ENCODE peak calls at places on chromosomes 11 and 22, in five cellular contexts. G, Y, Z, W and I are unnamed samples.

GRCh38 chr22:49215840-49216239 is 611.8 kb downstream of the BRD1 start:
- DNase-seq in G (no peak), Y (no peak), Z (no peak), W (no peak), I (no peak)

GRCh38 chr22:30872282-30873041 is 96.1 kb downstream of the MORC2 start:
- DNase-seq in G (no peak), Y (no peak), Z (no peak), W (no peak), I (no peak)

GRCh38 chr22:48823941-48824340 is 1003.7 kb downstream of the BRD1 start:
- DNase-seq in G (no peak), Y (no peak), Z (no peak), W (no peak), I (no peak)

GRCh38 chr11:117459979-117460300 is 132.3 kb downstream of the CEP164 start:
- DNase-seq in G (no peak), Y (no peak), Z (peak; percentile 63), W (no peak), I (no peak)

GRCh38 chr11:27234043-27234668 is 128.9 kb downstream of the CCDC34 start:
- DNase-seq in G (peak; percentile 80), Y (peak; percentile 80), Z (peak; percentile 63), W (peak; percentile 91), I (peak; percentile 100)

GRCh38 chr22:46612341-46612903 is 7.8 kb upstream of the GRAMD4 start:
- DNase-seq in G (no peak), Y (no peak), Z (no peak), W (no peak), I (no peak)

GRCh38 chr11:2540521-2541320 is 95.9 kb downstream of the KCNQ1 start:
- DNase-seq in G (no peak), Y (no peak), Z (no peak), W (no peak), I (no peak)

GRCh38 chr11:57313071-57313787 is 11.5 kb downstream of the TNKS1BP1 start:
- DNase-seq in G (no peak), Y (no peak), Z (no peak), W (no peak), I (no peak)

GRCh38 chr11:20156876-20157613 is 3.2 kb downstream of the DBX1 start:
- DNase-seq in G (no peak), Y (no peak), Z (no peak), W (no peak), I (no peak)

GRCh38 chr22:20180245-20180630 is 29.4 kb upstream of the CCDC188 start:
- DNase-seq in G (no peak), Y (no peak), Z (peak; percentile 38), W (no peak), I (no peak)
- TF ChIP-seq CTCF in G (peak; percentile 27), Y (no peak), Z (peak; percentile 55), W (peak; percentile 33), I (peak; percentile 35)

DNA sequence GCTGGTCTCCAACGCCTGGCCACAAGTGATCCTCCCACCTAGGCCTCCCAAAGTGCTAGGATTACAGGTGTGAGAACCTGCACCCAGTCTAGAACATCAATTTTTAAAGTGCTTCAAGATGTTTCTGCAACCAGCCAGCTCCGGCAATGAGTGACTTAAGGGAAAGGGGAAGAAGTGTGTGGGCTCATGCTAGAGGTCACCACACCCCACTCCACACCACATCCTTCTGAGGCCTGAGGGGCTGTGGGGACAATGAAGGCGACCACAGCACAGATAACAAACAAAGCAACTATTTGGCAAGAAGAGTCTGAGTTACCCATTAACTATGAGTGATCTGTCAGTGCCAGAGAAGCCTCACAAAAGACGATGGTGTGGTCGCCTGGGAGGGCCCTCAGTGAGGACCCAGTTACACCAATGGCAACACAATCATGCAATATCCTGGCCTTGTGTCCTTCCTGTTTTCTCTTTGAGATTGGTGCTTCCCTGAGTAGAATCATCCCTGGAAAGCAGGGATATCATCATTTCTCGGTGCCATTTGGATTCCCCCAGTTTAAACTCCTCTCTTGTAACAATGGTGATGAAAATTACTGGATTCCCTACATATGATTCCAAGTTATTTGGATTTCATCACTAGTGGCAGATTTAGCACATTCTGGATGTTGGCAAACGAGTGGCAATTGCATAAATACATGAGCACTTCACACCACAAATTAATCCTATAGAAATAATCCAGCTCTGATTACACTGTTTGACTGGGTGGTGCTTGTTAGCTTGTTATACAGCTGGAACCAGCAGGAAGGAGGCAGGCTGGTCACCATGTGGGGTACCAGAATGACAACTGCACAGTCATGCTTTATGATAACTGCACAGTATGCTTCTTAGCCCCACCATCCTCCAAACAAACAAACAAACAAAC is 18.4 kb downstream of the ABTB2 start:
- DNase-seq in G (no peak), Y (no peak), Z (no peak), W (peak; percentile 12), I (no peak)
- H3K4me3 ChIP-seq in G (no peak overlapping the region), Y (no peak overlapping the region), Z (no peak overlapping the region), W (no peak overlapping the region), I (no peak overlapping the region)

DNA sequence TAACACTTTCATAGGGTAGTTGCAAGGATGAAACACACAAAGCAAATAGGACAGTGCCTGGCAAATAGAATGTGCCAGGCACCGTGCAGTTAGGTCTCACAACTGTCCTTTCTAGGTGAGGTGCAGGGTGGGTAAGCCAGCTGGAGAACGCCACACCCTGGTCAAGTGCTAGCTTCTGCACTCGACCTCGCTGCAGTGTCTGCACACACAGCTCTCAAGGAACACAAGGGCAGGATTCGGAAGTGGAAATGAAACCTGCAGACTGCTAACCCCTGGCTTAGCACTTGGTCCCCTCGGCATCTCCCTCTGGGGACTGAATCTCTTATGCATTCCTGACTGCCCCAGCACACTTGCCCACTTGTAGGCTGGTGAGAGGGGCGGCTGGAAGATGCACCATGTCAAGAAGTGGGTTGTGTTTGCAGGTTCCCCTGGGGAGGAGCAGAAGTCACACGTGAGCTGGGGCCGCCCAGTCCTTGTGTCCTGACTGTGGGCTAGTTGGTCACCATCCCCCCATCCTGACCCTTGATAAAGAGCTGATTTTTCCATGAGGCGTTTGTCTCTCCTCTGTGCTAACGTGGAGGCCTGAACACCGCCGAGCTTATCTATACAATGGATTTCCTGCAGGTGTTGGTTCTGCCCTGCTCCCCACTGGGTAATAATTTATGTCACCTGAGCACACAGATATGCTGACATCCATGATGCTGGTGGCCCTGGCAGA is 89.0 kb downstream of the MICAL2 start:
- DNase-seq in G (no peak), Y (no peak), Z (no peak), W (no peak), I (no peak)
- TF ChIP-seq CTCF in G (no peak), Y (no peak), Z (no peak), W (no peak), I (no peak)

GRCh38 chr11:207213-208176 is at the start of the genes BET1L and RIC8A:
- DNase-seq in G (peak; percentile 98), Y (peak; percentile 98), Z (peak; percentile 98), W (peak; percentile 99), I (peak; percentile 97)
- H3K4me3 ChIP-seq in G (peak within 1 kb of the TSS; percentile 74), Y (peak within 1 kb of the TSS; percentile 91), Z (peak within 1 kb of the TSS; percentile 78), W (peak within 1 kb of the TSS; percentile 98), I (peak within 1 kb of the TSS; percentile 91)

DNA sequence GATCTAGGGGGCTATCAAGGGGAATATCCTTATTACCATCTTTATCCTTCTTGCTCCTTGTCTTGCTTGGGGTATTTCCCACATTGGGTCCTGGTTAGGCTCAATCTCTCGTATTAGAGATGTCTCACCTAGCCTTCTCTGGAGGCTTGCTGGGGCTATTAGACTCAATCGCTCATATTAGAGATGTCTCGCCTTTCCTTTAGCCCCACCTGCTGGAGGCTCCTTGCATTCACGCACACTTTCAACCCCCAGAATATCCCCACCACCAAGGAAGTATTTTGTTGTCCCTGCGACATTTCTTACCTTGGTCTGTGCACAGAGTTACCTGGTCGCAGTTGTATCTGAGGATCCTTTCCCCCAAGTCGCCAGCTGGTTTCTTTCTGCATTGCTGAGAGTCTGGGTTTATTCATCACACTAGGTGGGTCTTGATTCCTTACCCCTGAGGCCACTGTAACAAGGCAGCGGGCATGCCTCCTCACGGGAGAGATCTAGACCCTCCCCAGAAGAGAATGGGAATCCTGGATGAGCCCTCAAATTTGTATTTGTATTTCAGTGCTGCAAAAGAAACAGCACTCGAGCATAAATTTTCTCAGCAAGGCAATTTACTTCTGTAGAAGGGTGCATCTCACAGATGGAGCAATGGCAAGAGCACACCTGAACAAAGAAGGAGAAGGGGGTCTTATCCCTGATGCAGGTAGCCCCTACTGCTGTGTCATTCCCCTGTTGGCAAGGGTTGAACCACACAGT is 15.9 kb upstream of the HYLS1 start:
- DNase-seq in G (peak; percentile 6), Y (no peak), Z (peak; percentile 72), W (peak; percentile 60), I (no peak)
- TF ChIP-seq CTCF in G (peak; percentile 46), Y (no peak), Z (peak; percentile 79), W (peak; percentile 72), I (peak; percentile 67)